ENCODE peak calls at places on chromosomes 5 and 9, in six cellular contexts. Y is uterus, A is breast epithelium, U is endothelial cell of umbilical vein, G is tibial nerve, L is IMR-90. B is an unnamed sample. For H3K27me3, the result is how much of the 10 kb centered on the place peaks cover.

GRCh38 chr5:180154821-180155220 is 54.2 kb downstream of the RASGEF1C start:
- DNase-seq in Y (no peak), A (peak), U (no peak), G (no peak), L (no peak), B (no peak)

GRCh38 chr5:109215040-109215439 is 194.7 kb downstream of the PJA2 start:
- DNase-seq in Y (no peak), A (no peak), U (no peak), G (no peak), L (no peak), B (no peak)

GRCh38 chr9:116952434-116952805 is 265.3 kb downstream of the TRIM32 start:
- DNase-seq in Y (no peak), A (no peak), U (no peak), G (no peak), L (no peak), B (no peak)

GRCh38 chr9:116806075-116806474 is 119.0 kb downstream of the TRIM32 start:
- DNase-seq in Y (no peak), A (no peak), U (no peak), G (no peak), L (peak), B (no peak)

GRCh38 chr9:22105005-22105722 is 96.1 kb upstream of the CDKN2B start:
- DNase-seq in Y (no peak), A (no peak), U (no peak), G (no peak), L (no peak), B (no peak)

GRCh38 chr5:11385251-11385900 is 518.9 kb downstream of the CTNND2 start:
- DNase-seq in Y (no peak), A (no peak), U (no peak), G (no peak), L (no peak), B (no peak)

GRCh38 chr5:133025804-133026663 is at the start of gene ZCCHC10:
- DNase-seq in Y (peak), A (peak), U (peak), G (peak), L (peak), B (peak)

GRCh38 chr9:98085955-98086354 is 29.4 kb downstream of the NANS start:
- DNase-seq in Y (no peak), A (no peak), U (no peak), G (no peak), L (no peak), B (no peak)

GRCh38 chr9:130736834-130737233 is 43.3 kb downstream of the EXOSC2 start:
- DNase-seq in Y (no peak), A (no peak), U (no peak), G (no peak), L (no peak), B (no peak)

GRCh38 chr9:89999534-90000370 is 394.9 kb downstream of the GADD45G start:
- DNase-seq in Y (peak), A (peak), U (no peak), G (no peak), L (peak), B (peak)

GRCh38 chr9:3553076-3553765 is 27.4 kb upstream of the RFX3 start:
- DNase-seq in Y (no peak), A (no peak), U (no peak), G (no peak), L (no peak), B (no peak)

GRCh38 chr5:69136296-69136695 is 30.7 kb upstream of the CCNB1 start:
- DNase-seq in Y (no peak), A (no peak), U (no peak), G (no peak), L (no peak), B (no peak)

GRCh38 chr9:135533674-135534073 is 12.3 kb upstream of the OBP2A start:
- DNase-seq in Y (no peak), A (no peak), U (no peak), G (no peak), L (no peak), B (no peak)

GRCh38 chr5:161150589-161150988 is 298.6 kb upstream of the ATP10B start:
- DNase-seq in Y (no peak), A (no peak), U (no peak), G (no peak), L (no peak), B (no peak)

GRCh38 chr5:168528521-168529360 is at the start of gene FBLL1:
- DNase-seq in Y (no peak), A (no peak), U (peak), G (no peak), L (peak), B (no peak)

GRCh38 chr5:163976691-163977090 is 471.3 kb downstream of the MAT2B start:
- DNase-seq in Y (no peak), A (no peak), U (peak), G (no peak), L (peak), B (no peak)

GRCh38 chr5:112492291-112492690 is 73.2 kb upstream of the EPB41L4A start:
- DNase-seq in Y (peak), A (no peak), U (peak), G (no peak), L (peak), B (peak)

GRCh38 chr9:97628668-97629067 is 4.5 kb downstream of the TSTD2 start:
- DNase-seq in Y (no peak), A (no peak), U (no peak), G (no peak), L (no peak), B (no peak)

GRCh38 chr5:109823597-109823996 is 133.9 kb downstream of the MAN2A1 start:
- DNase-seq in Y (no peak), A (no peak), U (no peak), G (no peak), L (peak), B (no peak)

GRCh38 chr9:124505006-124505900 is 1.9 kb downstream of the NR5A1 start:
- DNase-seq in Y (no peak), A (no peak), U (no peak), G (no peak), L (no peak), B (no peak)
- H3K4me3 ChIP-seq in Y (peak), A (no peak), U (no peak), G (no peak), L (no peak), B (no peak)

GRCh38 chr5:14366763-14367162 is 214.8 kb upstream of the OTULINL start:
- DNase-seq in Y (no peak), A (no peak), U (no peak), G (no peak), L (no peak), B (no peak)

GRCh38 chr5:14365831-14366435 is 215.7 kb upstream of the OTULINL start:
- DNase-seq in Y (no peak), A (no peak), U (no peak), G (no peak), L (no peak), B (no peak)

GRCh38 chr5:14370386-14370785 is 211.2 kb upstream of the OTULINL start:
- DNase-seq in Y (no peak), A (no peak), U (no peak), G (no peak), L (no peak), B (no peak)

GRCh38 chr5:14367364-14367763 is 214.2 kb upstream of the OTULINL start:
- DNase-seq in Y (no peak), A (no peak), U (no peak), G (no peak), L (no peak), B (no peak)

DNA sequence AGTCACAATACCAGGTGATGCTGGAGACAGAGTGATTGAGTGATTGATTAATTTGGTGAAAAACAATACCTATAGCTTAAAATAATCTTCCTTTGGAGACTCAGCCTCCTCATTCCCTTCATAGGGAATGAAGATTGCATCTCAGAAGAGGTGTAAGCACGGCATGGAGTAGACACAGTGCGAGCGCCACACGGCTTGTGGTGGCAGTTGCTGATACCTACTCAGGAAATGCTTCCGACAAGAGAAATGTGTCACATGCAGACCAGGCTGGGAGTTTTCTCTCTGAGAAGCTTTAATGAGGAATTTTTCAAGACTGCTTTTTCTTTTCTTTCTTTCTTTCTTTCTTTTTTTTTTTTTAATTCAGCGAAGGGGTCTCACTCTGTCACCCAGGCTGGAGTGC is 211.8 kb upstream of the OTULINL start:
- DNase-seq in Y (no peak), A (no peak), U (no peak), G (no peak), L (no peak), B (no peak)
- H3K27me3 ChIP-seq in Y (under half), A (under half), U (under half), G (under half), L (under half), B (under half)

GRCh38 chr5:177474094-177474493 is 660 bp upstream of the DBN1 start:
- DNase-seq in Y (peak), A (no peak), U (no peak), G (no peak), L (no peak), B (no peak)

GRCh38 chr5:177472460-177473441 is 683 bp downstream of the DBN1 start:
- DNase-seq in Y (peak), A (no peak), U (peak), G (no peak), L (no peak), B (peak)

GRCh38 chr5:177471610-177472356 is 1.7 kb downstream of the DBN1 start:
- DNase-seq in Y (peak), A (no peak), U (no peak), G (peak), L (peak), B (no peak)

GRCh38 chr5:177474845-177475562 is 1.6 kb upstream of the DBN1 start:
- DNase-seq in Y (peak), A (no peak), U (no peak), G (no peak), L (no peak), B (no peak)

GRCh38 chr5:177473461-177473991 is at the start of gene DBN1:
- DNase-seq in Y (peak), A (no peak), U (peak), G (no peak), L (no peak), B (peak)
- TF ChIP-seq POLR2A in Y (no peak), A (no peak), U (peak), G (no peak), L (peak), B (no peak)

DNA sequence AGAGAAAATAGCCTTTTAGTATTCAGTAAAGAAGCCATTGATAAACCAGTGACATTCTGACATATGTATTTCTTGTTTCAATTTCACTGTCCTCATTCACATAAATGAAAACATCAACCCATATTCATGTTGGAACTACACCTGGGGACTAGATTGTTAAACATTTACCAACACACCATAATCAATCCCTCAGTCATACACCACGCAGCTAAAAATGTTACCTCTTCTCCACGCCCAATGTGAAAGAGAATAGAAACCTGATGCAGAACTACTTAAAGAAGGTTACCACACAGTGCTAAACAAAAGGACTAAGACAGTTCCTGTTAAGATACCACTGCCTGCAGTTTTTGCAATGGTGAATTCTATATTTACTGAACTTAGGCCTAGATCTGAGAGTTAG is 518.9 kb downstream of the PRELID2 start:
- DNase-seq in Y (no peak), A (no peak), U (no peak), G (no peak), L (no peak), B (no peak)
- H3K4me3 ChIP-seq in Y (no peak), A (no peak), U (no peak), G (no peak), L (no peak), B (no peak)

GRCh38 chr9:127395491-127396252 is 1.3 kb upstream of the SLC2A8 start:
- DNase-seq in Y (no peak), A (no peak), U (no peak), G (no peak), L (no peak), B (no peak)
- H3K27me3 ChIP-seq in Y (under half), A (under half), U (under half), G (under half), L (under half), B (under half)

GRCh38 chr5:53199882-53200281 is 90.3 kb upstream of the MOCS2 start:
- DNase-seq in Y (no peak), A (no peak), U (no peak), G (no peak), L (no peak), B (no peak)
- TF ChIP-seq POLR2A in Y (no peak), A (no peak), U (no peak), G (no peak), L (no peak), B (no peak)

B was measured in heart left ventricle.